ENCODE peak calls at places on chromosome 1, in eight cellular contexts. C is AG09319; D is left ventricle myocardium inferior; Q is HAP-1; F is RPMI8226; H is stimulated activated CD8-positive, alpha-beta memory T cell treated with anti-CD3 and anti-CD28 coated beads, Interleukin-7, amount 100 ng/mL, for 1 hour; L is GM10248; X is choroid plexus epithelial cell. S is an unnamed sample.

GRCh38 chr1:86502721-86503430 is 34.1 kb downstream of the CLCA1 start:
- DNase-seq in C (no peak), D (no peak), Q (peak; percentile 45), F (peak; percentile 56), H (no peak), L (no peak), X (peak; percentile 15), S (no peak)

GRCh38 chr1:149903836-149904491 is 4.6 kb downstream of the BOLA1 start:
- DNase-seq in C (no peak), D (no peak), Q (no peak), F (no peak), H (no peak), L (no peak), X (no peak), S (no peak)

GRCh38 chr1:41285818-41286217 is 43.7 kb upstream of the SCMH1 start:
- DNase-seq in C (no peak), D (no peak), Q (no peak), F (no peak), H (no peak), L (no peak), X (no peak), S (no peak)

GRCh38 chr1:161071886-161072371 is 2.2 kb upstream of the ARHGAP30 start:
- DNase-seq in C (peak; percentile 14), D (peak; percentile 62), Q (peak; percentile 57), F (peak; percentile 76), H (no peak), L (peak; percentile 80), X (peak; percentile 54), S (peak; percentile 49)

GRCh38 chr1:53349968-53350852 is 22.3 kb upstream of the LRP8 start:
- DNase-seq in C (no peak), D (no peak), Q (peak; percentile 4), F (no peak), H (no peak), L (no peak), X (no peak), S (no peak)

GRCh38 chr1:64396817-64397216 is 73.1 kb upstream of the CACHD1 start:
- DNase-seq in C (no peak), D (no peak), Q (no peak), F (no peak), H (no peak), L (no peak), X (peak; percentile 17), S (no peak)

GRCh38 chr1:205600085-205600484 is 31.7 kb downstream of the ELK4 start:
- DNase-seq in C (no peak), D (no peak), Q (no peak), F (no peak), H (no peak), L (peak; percentile 55), X (peak; percentile 78), S (peak; percentile 76)

GRCh38 chr1:236303675-236304074 is 21.9 kb upstream of the ERO1B start:
- DNase-seq in C (no peak), D (no peak), Q (no peak), F (no peak), H (no peak), L (peak; percentile 62), X (no peak), S (no peak)

GRCh38 chr1:28249013-28249870 is 10.1 kb upstream of the SESN2 start:
- DNase-seq in C (peak; percentile 63), D (peak; percentile 65), Q (peak; percentile 47), F (peak; percentile 82), H (no peak), L (no peak), X (peak; percentile 78), S (peak; percentile 54)

GRCh38 chr1:110203021-110203661 is 7.0 kb upstream of the KCNC4 start:
- DNase-seq in C (peak; percentile 34), D (no peak), Q (peak; percentile 80), F (peak; percentile 56), H (no peak), L (peak; percentile 78), X (peak; percentile 82), S (peak; percentile 73)

GRCh38 chr1:10672376-10673050 is 123.9 kb downstream of the CASZ1 start:
- DNase-seq in C (no peak), D (no peak), Q (no peak), F (no peak), H (no peak), L (no peak), X (no peak), S (no peak)

S was measured in mesenchymal stem cell.